ENCODE peak calls at places on chromosomes 1 and 21, in nine cellular contexts. A, O, N, I, B, H, F, D and P are unnamed samples. For H3K4me1, the result is how much of the 10 kb centered on the place peaks cover.

GRCh38 chr1:219317762-219318353 is 144.2 kb downstream of the LYPLAL1 start:
- DNase-seq in A (peak), O (no peak), N (no peak), I (no peak), B (no peak), H (no peak), F (no peak), D (no peak), P (no peak)

GRCh38 chr1:43549921-43550597 is 19.4 kb downstream of the PTPRF start:
- DNase-seq in A (no peak), O (peak), N (peak), I (peak), B (peak), H (peak), F (peak), D (no peak), P (no peak)

GRCh38 chr1:215043405-215043804 is 39.1 kb upstream of the KCNK2 start:
- DNase-seq in A (no peak), O (no peak), N (no peak), I (no peak), B (no peak), H (no peak), F (no peak), D (no peak), P (no peak)

GRCh38 chr21:45537746-45538291 is 4.4 kb downstream of the SLC19A1 start:
- DNase-seq in A (no peak), O (peak), N (no peak), I (peak), B (peak), H (no peak), F (peak), D (no peak), P (no peak)

GRCh38 chr1:99559166-99559565 is 86.7 kb upstream of the PALMD start:
- DNase-seq in A (no peak), O (no peak), N (no peak), I (no peak), B (no peak), H (no peak), F (no peak), D (no peak), P (no peak)

GRCh38 chr1:83113686-83114085 is 885.2 kb downstream of the TTLL7 start:
- DNase-seq in A (no peak), O (no peak), N (no peak), I (no peak), B (no peak), H (no peak), F (no peak), D (no peak), P (no peak)

GRCh38 chr1:206784471-206784903 is 12.2 kb upstream of the IL10 start:
- DNase-seq in A (no peak), O (no peak), N (no peak), I (no peak), B (peak), H (no peak), F (no peak), D (no peak), P (no peak)

GRCh38 chr1:192448026-192448578 is 127.5 kb upstream of the RGS1 start:
- DNase-seq in A (no peak), O (no peak), N (no peak), I (no peak), B (no peak), H (no peak), F (no peak), D (peak), P (no peak)

GRCh38 chr1:10074059-10074854 is 41.5 kb downstream of the UBE4B start:
- DNase-seq in A (peak), O (peak), N (no peak), I (no peak), B (no peak), H (peak), F (no peak), D (peak), P (no peak)

GRCh38 chr1:183543619-183544204 is 46.5 kb downstream of the NCF2 start:
- DNase-seq in A (peak), O (no peak), N (no peak), I (no peak), B (no peak), H (peak), F (no peak), D (peak), P (no peak)

GRCh38 chr1:7334475-7335035 is 436.5 kb upstream of the VAMP3 start:
- DNase-seq in A (peak), O (no peak), N (no peak), I (no peak), B (no peak), H (no peak), F (no peak), D (peak), P (no peak)

GRCh38 chr1:154972213-154972516 is 1.6 kb upstream of the SHC1 start:
- DNase-seq in A (no peak), O (no peak), N (no peak), I (no peak), B (no peak), H (peak), F (no peak), D (no peak), P (no peak)

GRCh38 chr1:154971341-154971998 is 923 bp upstream of the SHC1 start:
- DNase-seq in A (peak), O (peak), N (peak), I (no peak), B (peak), H (peak), F (no peak), D (no peak), P (no peak)

GRCh38 chr1:154969741-154970452 is 650 bp downstream of the SHC1 start:
- DNase-seq in A (no peak), O (peak), N (no peak), I (no peak), B (no peak), H (no peak), F (no peak), D (no peak), P (no peak)

GRCh38 chr1:154969246-154969645 is 1.3 kb downstream of the SHC1 start:
- DNase-seq in A (no peak), O (no peak), N (no peak), I (no peak), B (no peak), H (no peak), F (no peak), D (no peak), P (no peak)

GRCh38 chr1:154970631-154971340 is at the start of gene SHC1:
- DNase-seq in A (peak), O (peak), N (peak), I (peak), B (peak), H (peak), F (peak), D (peak), P (peak)
- TF ChIP-seq POLR2A in A (peak), O (peak), N (peak), I (peak), B (no peak), H (peak), F (peak), D (peak), P (peak)

DNA sequence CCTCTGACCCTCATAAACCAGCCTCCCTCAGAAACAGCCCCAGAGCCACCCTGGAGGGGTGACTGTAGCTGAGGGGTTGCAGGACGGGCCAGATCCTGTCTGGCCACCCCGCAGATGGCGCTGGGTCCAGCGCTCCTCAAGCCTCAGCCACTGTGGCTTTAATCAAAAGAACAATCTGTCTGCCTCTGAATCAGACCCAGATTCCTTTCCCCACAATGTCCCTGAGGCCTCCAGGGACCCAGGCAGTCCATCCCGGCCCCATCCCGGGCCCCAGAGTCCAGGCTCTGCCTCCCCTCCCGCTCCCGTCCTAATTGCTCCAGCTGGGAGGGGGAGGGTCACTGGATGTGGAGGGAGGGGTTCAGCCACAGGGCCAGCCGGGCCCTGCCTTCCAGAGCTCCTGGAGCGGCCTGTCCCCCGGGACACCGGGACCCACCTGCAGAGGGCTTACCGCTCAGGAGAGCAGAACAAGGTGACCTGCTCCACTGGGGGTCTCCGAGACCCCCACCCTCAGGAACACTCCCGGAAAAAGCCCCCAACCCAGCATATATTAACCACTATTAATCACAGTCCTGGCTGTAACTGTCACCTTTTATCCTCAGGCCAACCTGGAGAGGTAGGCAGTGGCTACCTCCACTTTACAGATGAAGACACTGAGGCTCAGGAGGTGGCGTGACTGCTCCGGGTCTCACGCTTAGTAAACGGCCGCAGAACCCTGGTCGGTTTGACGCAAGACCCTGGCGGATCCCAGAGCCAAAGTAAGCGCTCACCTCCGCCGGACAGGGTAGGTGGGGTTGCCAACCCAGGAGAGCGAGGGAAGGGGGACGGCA is 807 bp upstream of the FBLIM1 start:
- DNase-seq in A (no peak), O (no peak), N (no peak), I (no peak), B (no peak), H (no peak), F (peak), D (peak), P (no peak)
- H3K4me1 ChIP-seq in A (under half), O (under half), N (under half), I (under half), B (half or more), H (under half), F (under half), D (under half), P (half or more)

DNA sequence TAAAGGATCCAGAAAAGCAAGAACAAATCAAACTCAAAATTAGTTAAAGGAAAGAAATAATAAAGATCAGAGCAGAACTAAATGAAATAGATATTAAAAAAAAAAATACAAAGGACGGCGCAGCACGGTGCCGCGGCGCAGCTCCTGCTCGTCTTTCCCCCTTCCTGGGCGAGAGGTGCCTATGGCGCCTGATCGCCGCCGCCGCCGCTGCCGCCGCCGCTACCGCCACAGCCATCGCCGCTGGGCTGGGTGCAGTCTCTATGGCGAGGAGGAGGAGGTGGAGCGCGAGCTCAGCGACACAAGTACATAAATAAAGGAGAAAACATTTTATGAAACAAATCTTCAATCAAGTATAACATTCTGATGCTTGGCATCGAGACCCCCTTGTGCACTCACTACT is 77.6 kb upstream of the VANGL1 start:
- DNase-seq in A (no peak), O (no peak), N (no peak), I (no peak), B (no peak), H (no peak), F (peak), D (no peak), P (no peak)
- H3K4me3 ChIP-seq in A (no peak), O (no peak), N (no peak), I (no peak), B (no peak), H (no peak), F (peak), D (no peak), P (no peak)

GRCh38 chr1:71054791-71055190 is 7.2 kb upstream of the PTGER3 start:
- DNase-seq in A (no peak), O (no peak), N (no peak), I (no peak), B (no peak), H (no peak), F (no peak), D (no peak), P (no peak)

GRCh38 chr1:71053146-71053545 is 5.5 kb upstream of the PTGER3 start:
- DNase-seq in A (no peak), O (no peak), N (no peak), I (no peak), B (no peak), H (no peak), F (no peak), D (no peak), P (no peak)

GRCh38 chr1:71053758-71054157 is 6.1 kb upstream of the PTGER3 start:
- DNase-seq in A (no peak), O (no peak), N (no peak), I (no peak), B (no peak), H (no peak), F (no peak), D (no peak), P (no peak)

GRCh38 chr1:71049951-71050598 is 2.5 kb upstream of the PTGER3 start:
- DNase-seq in A (peak), O (no peak), N (no peak), I (no peak), B (no peak), H (peak), F (no peak), D (peak), P (no peak)

GRCh38 chr1:71054281-71054731 is 6.7 kb upstream of the PTGER3 start:
- DNase-seq in A (no peak), O (no peak), N (no peak), I (no peak), B (no peak), H (no peak), F (no peak), D (no peak), P (no peak)
- TF ChIP-seq POLR2A in A (no peak), O (no peak), N (no peak), I (no peak), B (no peak), H (peak), F (peak), D (no peak), P (no peak)

GRCh38 chr21:34774750-34775149 is 106.0 kb downstream of the CLIC6 start:
- DNase-seq in A (no peak), O (no peak), N (no peak), I (no peak), B (no peak), H (no peak), F (no peak), D (no peak), P (no peak)
- H3K4me1 ChIP-seq in A (under half), O (under half), N (under half), I (under half), B (under half), H (under half), F (under half), D (under half), P (under half)

GRCh38 chr21:14922980-14923379 is 141.8 kb downstream of the NRIP1 start:
- DNase-seq in A (no peak), O (no peak), N (no peak), I (no peak), B (no peak), H (no peak), F (no peak), D (no peak), P (no peak)

GRCh38 chr21:14918542-14918941 is 146.3 kb downstream of the NRIP1 start:
- DNase-seq in A (no peak), O (no peak), N (no peak), I (no peak), B (no peak), H (no peak), F (no peak), D (no peak), P (no peak)

GRCh38 chr21:14916676-14917141 is 148.1 kb downstream of the NRIP1 start:
- DNase-seq in A (no peak), O (no peak), N (no peak), I (no peak), B (no peak), H (no peak), F (no peak), D (peak), P (no peak)

GRCh38 chr21:14913576-14914146 is 151.1 kb downstream of the NRIP1 start:
- DNase-seq in A (no peak), O (no peak), N (no peak), I (no peak), B (no peak), H (no peak), F (no peak), D (peak), P (no peak)

DNA sequence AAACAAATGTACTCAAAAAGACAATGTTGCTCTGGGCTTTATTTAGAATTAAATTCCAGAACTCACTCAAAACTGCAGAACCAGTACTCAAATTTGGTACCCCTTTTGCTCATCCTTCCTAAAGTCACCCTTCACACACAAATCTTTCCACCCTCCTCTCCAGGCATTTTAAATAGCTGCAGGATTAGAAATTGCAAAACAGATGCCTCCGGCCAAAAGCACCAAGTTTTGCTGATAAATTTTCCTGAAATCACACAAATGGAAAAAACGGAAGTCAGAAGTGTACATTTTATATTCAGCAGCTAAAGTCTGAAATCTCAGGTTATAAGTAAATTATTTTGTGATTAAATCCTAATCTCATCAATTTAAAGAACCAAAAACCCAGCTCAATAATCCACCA is 147.0 kb downstream of the NRIP1 start:
- DNase-seq in A (no peak), O (no peak), N (no peak), I (no peak), B (no peak), H (no peak), F (no peak), D (no peak), P (no peak)
- H3K4me3 ChIP-seq in A (no peak), O (no peak), N (no peak), I (no peak), B (no peak), H (no peak), F (no peak), D (no peak), P (no peak)

GRCh38 chr21:37071561-37072238 is 1.2 kb downstream of the PIGP start:
- DNase-seq in A (peak), O (peak), N (peak), I (peak), B (peak), H (peak), F (no peak), D (peak), P (no peak)
- TF ChIP-seq POLR2A in A (no peak), O (peak), N (no peak), I (peak), B (no peak), H (peak), F (no peak), D (peak), P (peak)